ENCODE peak calls at places on chromosomes 12 and 14, in ten cellular contexts. D is CD8-positive, alpha-beta T cell; K is lower lobe of right lung; Q is Right ventricle myocardium superior; H is SW480; B is neural progenitor cell; R is choroid plexus epithelial cell; O is glutamatergic neuron; S is NAMALWA; E is Caki2. U is an unnamed sample.

GRCh38 chr14:88470542-88471440 is 84.0 kb downstream of the PTPN21 start:
- DNase-seq in Q (no peak), B (no peak), O (no peak), K (no peak), H (no peak), E (no peak), R (peak), S (no peak), D (no peak), U (no peak)

GRCh38 chr14:63677891-63678379 is 36.3 kb upstream of the WDR89 start:
- DNase-seq in H (no peak), R (peak), D (no peak), S (no peak), K (no peak), O (no peak), B (no peak), Q (no peak), E (peak), U (no peak)

GRCh38 chr12:63915105-63915830 is 70.8 kb downstream of the SRGAP1 start:
- DNase-seq in S (no peak), B (no peak), Q (no peak), H (no peak), D (no peak), R (peak), E (peak), O (no peak), K (no peak), U (no peak)

GRCh38 chr14:61380984-61381383 is 59.6 kb downstream of the PRKCH start:
- DNase-seq in H (no peak), O (no peak), D (no peak), E (no peak), B (no peak), Q (no peak), R (no peak), S (no peak), K (no peak), U (no peak)

GRCh38 chr12:42240131-42240750 is 2.2 kb upstream of the YAF2 start:
- DNase-seq in K (no peak), E (no peak), S (no peak), Q (no peak), H (no peak), D (no peak), O (no peak), R (no peak), B (no peak), U (no peak)

GRCh38 chr12:122206111-122206881 is 2.8 kb downstream of the B3GNT4 start:
- DNase-seq in H (no peak), S (no peak), B (no peak), Q (no peak), K (no peak), R (no peak), E (no peak), O (no peak), D (no peak), U (no peak)

GRCh38 chr12:93839076-93839475 is 161.9 kb downstream of the CRADD start:
- DNase-seq in E (no peak), O (no peak), Q (no peak), D (no peak), R (no peak), B (no peak), S (no peak), K (no peak), H (no peak), U (no peak)

GRCh38 chr14:62616668-62617067 is 428.6 kb downstream of the KCNH5 start:
- DNase-seq in S (no peak), D (no peak), E (no peak), H (no peak), O (no peak), K (no peak), Q (no peak), B (no peak), R (no peak), U (no peak)

GRCh38 chr14:61765225-61765943 is 3.2 kb downstream of the SNAPC1 start:
- DNase-seq in K (no peak), S (no peak), E (no peak), O (no peak), D (no peak), R (no peak), H (no peak), Q (no peak), B (no peak), U (no peak)

GRCh38 chr12:8957561-8957960 is 8.1 kb upstream of the M6PR start:
- DNase-seq in K (no peak), B (no peak), D (no peak), R (no peak), H (no peak), Q (no peak), O (no peak), E (no peak), S (no peak), U (no peak)

GRCh38 chr12:115072712-115073111 is 388.7 kb upstream of the TBX3 start:
- DNase-seq in Q (no peak), H (no peak), R (no peak), D (no peak), K (no peak), S (no peak), E (no peak), O (no peak), B (peak), U (no peak)

GRCh38 chr12:105253882-105254513 is 18.0 kb upstream of the APPL2 start:
- DNase-seq in D (no peak), E (peak), S (no peak), K (no peak), H (peak), B (no peak), Q (no peak), O (no peak), R (peak), U (no peak)

GRCh38 chr14:99512571-99513182 is 31.5 kb downstream of the CCNK start:
- DNase-seq in Q (no peak), K (no peak), B (no peak), R (no peak), D (no peak), S (no peak), O (no peak), H (no peak), E (no peak), U (no peak)

GRCh38 chr14:73718742-73719251 is 4.6 kb upstream of the PNMA1 start:
- DNase-seq in E (no peak), O (peak), B (peak), R (no peak), H (no peak), D (no peak), K (no peak), Q (no peak), S (no peak), U (no peak)

U was measured in iPS DF 19.7.